ENCODE peak calls at places on chromosome 20, in nine cellular contexts. One of them, this sample, is unnamed.
A peak's percentile ranks its signal among the peaks of the same experiment; 100 is the strongest.

GRCh38 chr20:4062721-4063606 is 47.6 kb upstream of the RNF24 start:
- DNase-seq in fibroblast of the conjunctiva: no peak
- DNase-seq in GF-D8: no peak
- DNase-seq in left colon: no peak
- DNase-seq in activated CD4-positive, alpha-beta T cell treated with anti-CD3 and anti-CD28 coated beads, Interleukin-2, amount 50 U/mL, for 1 hour: no peak
- DNase-seq in HL-60: no peak
- DNase-seq in mucosa of gallbladder: no peak
- DNase-seq in progenitor cell of endocrine pancreas: no peak
- DNase-seq in OCI-LY7: no peak
- DNase-seq in this sample: no peak

GRCh38 chr20:53283597-53283996 is 310.0 kb downstream of the ZNF217 start:
- DNase-seq in fibroblast of the conjunctiva: no peak
- DNase-seq in GF-D8: no peak
- DNase-seq in left colon: no peak
- DNase-seq in activated CD4-positive, alpha-beta T cell treated with anti-CD3 and anti-CD28 coated beads, Interleukin-2, amount 50 U/mL, for 1 hour: no peak
- DNase-seq in HL-60: no peak
- DNase-seq in mucosa of gallbladder: no peak
- DNase-seq in progenitor cell of endocrine pancreas: no peak
- DNase-seq in OCI-LY7: no peak
- DNase-seq in this sample: no peak

GRCh38 chr20:44461803-44462174 is 13.9 kb upstream of the TTPAL start:
- DNase-seq in fibroblast of the conjunctiva: no peak
- DNase-seq in GF-D8: no peak
- DNase-seq in left colon: no peak
- DNase-seq in activated CD4-positive, alpha-beta T cell treated with anti-CD3 and anti-CD28 coated beads, Interleukin-2, amount 50 U/mL, for 1 hour: no peak
- DNase-seq in HL-60: no peak
- DNase-seq in mucosa of gallbladder: no peak
- DNase-seq in progenitor cell of endocrine pancreas: no peak
- DNase-seq in OCI-LY7: no peak
- DNase-seq in this sample: no peak

GRCh38 chr20:15011631-15012030 is 674.2 kb upstream of the FLRT3 start:
- DNase-seq in fibroblast of the conjunctiva: no peak
- DNase-seq in GF-D8: no peak
- DNase-seq in left colon: no peak
- DNase-seq in activated CD4-positive, alpha-beta T cell treated with anti-CD3 and anti-CD28 coated beads, Interleukin-2, amount 50 U/mL, for 1 hour: no peak
- DNase-seq in HL-60: no peak
- DNase-seq in mucosa of gallbladder: no peak
- DNase-seq in progenitor cell of endocrine pancreas: no peak
- DNase-seq in OCI-LY7: no peak
- DNase-seq in this sample: no peak

GRCh38 chr20:64228751-64229518 is 26.6 kb upstream of the PCMTD2 start:
- DNase-seq in fibroblast of the conjunctiva: no peak
- DNase-seq in GF-D8: no peak
- DNase-seq in left colon: no peak
- DNase-seq in activated CD4-positive, alpha-beta T cell treated with anti-CD3 and anti-CD28 coated beads, Interleukin-2, amount 50 U/mL, for 1 hour: no peak
- DNase-seq in HL-60: no peak
- DNase-seq in mucosa of gallbladder: no peak
- DNase-seq in progenitor cell of endocrine pancreas: no peak
- DNase-seq in OCI-LY7: no peak
- DNase-seq in this sample: no peak

GRCh38 chr20:46031701-46032254 is 2.8 kb downstream of the SLC12A5 start:
- DNase-seq in fibroblast of the conjunctiva: no peak
- DNase-seq in GF-D8: no peak
- DNase-seq in left colon: no peak
- DNase-seq in activated CD4-positive, alpha-beta T cell treated with anti-CD3 and anti-CD28 coated beads, Interleukin-2, amount 50 U/mL, for 1 hour: no peak
- DNase-seq in HL-60: no peak
- DNase-seq in mucosa of gallbladder: no peak
- DNase-seq in progenitor cell of endocrine pancreas: no peak
- DNase-seq in OCI-LY7: no peak
- DNase-seq in this sample: peak; percentile 60

GRCh38 chr20:58457083-58457680 is 58.0 kb downstream of the APCDD1L start:
- DNase-seq in fibroblast of the conjunctiva: no peak
- DNase-seq in GF-D8: no peak
- DNase-seq in left colon: no peak
- DNase-seq in activated CD4-positive, alpha-beta T cell treated with anti-CD3 and anti-CD28 coated beads, Interleukin-2, amount 50 U/mL, for 1 hour: no peak
- DNase-seq in HL-60: no peak
- DNase-seq in mucosa of gallbladder: no peak
- DNase-seq in progenitor cell of endocrine pancreas: no peak
- DNase-seq in OCI-LY7: no peak
- DNase-seq in this sample: no peak

GRCh38 chr20:3168079-3168828 is 5.1 kb downstream of the LZTS3 start:
- DNase-seq in fibroblast of the conjunctiva: no peak
- DNase-seq in GF-D8: no peak
- DNase-seq in left colon: peak; percentile 59
- DNase-seq in activated CD4-positive, alpha-beta T cell treated with anti-CD3 and anti-CD28 coated beads, Interleukin-2, amount 50 U/mL, for 1 hour: no peak
- DNase-seq in HL-60: no peak
- DNase-seq in mucosa of gallbladder: peak; percentile 79
- DNase-seq in progenitor cell of endocrine pancreas: peak; percentile 54
- DNase-seq in OCI-LY7: no peak
- DNase-seq in this sample: peak; percentile 48

GRCh38 chr20:58106143-58106750 is 122.2 kb downstream of the ANKRD60 start:
- DNase-seq in fibroblast of the conjunctiva: no peak
- DNase-seq in GF-D8: no peak
- DNase-seq in left colon: no peak
- DNase-seq in activated CD4-positive, alpha-beta T cell treated with anti-CD3 and anti-CD28 coated beads, Interleukin-2, amount 50 U/mL, for 1 hour: no peak
- DNase-seq in HL-60: no peak
- DNase-seq in mucosa of gallbladder: no peak
- DNase-seq in progenitor cell of endocrine pancreas: no peak
- DNase-seq in OCI-LY7: no peak
- DNase-seq in this sample: no peak

GRCh38 chr20:36465109-36466080 is 75.9 kb upstream of the MYL9 start:
- DNase-seq in fibroblast of the conjunctiva: peak; percentile 64
- DNase-seq in GF-D8: no peak
- DNase-seq in left colon: peak; percentile 36
- DNase-seq in activated CD4-positive, alpha-beta T cell treated with anti-CD3 and anti-CD28 coated beads, Interleukin-2, amount 50 U/mL, for 1 hour: peak; percentile 36
- DNase-seq in HL-60: no peak
- DNase-seq in mucosa of gallbladder: no peak
- DNase-seq in progenitor cell of endocrine pancreas: no peak
- DNase-seq in OCI-LY7: no peak
- DNase-seq in this sample: no peak

This sample was measured in NCI-H774.